ENCODE peak calls at places on chromosomes 6 and 20, in six cellular contexts. J is breast epithelium, N is Peyer's patch, R is A549, Y is ovary, D is transverse colon. E is an unnamed sample.

GRCh38 chr6:147787407-147787806 is 278.9 kb downstream of the SAMD5 start:
- DNase-seq in J (no peak), N (no peak), D (no peak), R (no peak), Y (no peak), E (no peak)

GRCh38 chr6:33279971-33280511 is 3.1 kb downstream of the B3GALT4 start:
- DNase-seq in N (no peak), Y (no peak), R (peak; percentile 85), J (no peak), D (no peak), E (no peak)

GRCh38 chr6:169199625-169200335 is 53.9 kb downstream of the THBS2 start:
- DNase-seq in R (no peak), J (no peak), D (no peak), Y (no peak), N (no peak), E (no peak)

GRCh38 chr6:8589941-8590676 is 154.8 kb upstream of the SLC35B3 start:
- DNase-seq in Y (no peak), J (no peak), R (no peak), D (no peak), N (no peak), E (peak; percentile 14)

GRCh38 chr6:163191704-163192537 is 222.6 kb upstream of the QKI start:
- DNase-seq in N (no peak), D (no peak), R (no peak), Y (no peak), J (no peak), E (no peak)

GRCh38 chr20:42419814-42420532 is 769.7 kb downstream of the PTPRT start:
- DNase-seq in D (no peak), Y (no peak), R (no peak), J (no peak), N (no peak), E (no peak)

GRCh38 chr6:68082086-68082485 is 553.0 kb upstream of the ADGRB3 start:
- DNase-seq in R (no peak), D (no peak), J (no peak), Y (no peak), N (no peak), E (no peak)

GRCh38 chr6:112027942-112028674 is 25.8 kb upstream of the CCN6 start:
- DNase-seq in D (no peak), J (no peak), N (no peak), Y (no peak), R (no peak), E (no peak)

GRCh38 chr20:63533871-63534393 is 3.2 kb downstream of the PTK6 start:
- DNase-seq in Y (no peak), D (peak; percentile 89), R (no peak), J (no peak), N (peak; percentile 86), E (no peak)

GRCh38 chr6:659716-660581 is 3.0 kb upstream of the HUS1B start:
- DNase-seq in N (no peak), R (no peak), D (no peak), J (no peak), Y (no peak), E (no peak)

GRCh38 chr6:139308284-139308916 is 16.6 kb upstream of the TXLNB start:
- DNase-seq in J (no peak), R (no peak), N (no peak), Y (no peak), D (no peak), E (no peak)

GRCh38 chr6:30814137-30815084 is 69.9 kb upstream of the DDR1 start:
- DNase-seq in J (no peak), D (peak; percentile 26), R (peak; percentile 49), N (no peak), Y (no peak), E (peak; percentile 53)

GRCh38 chr6:81126150-81126549 is 626.3 kb downstream of the TENT5A start:
- DNase-seq in R (no peak), Y (no peak), J (no peak), N (no peak), D (no peak), E (no peak)

GRCh38 chr6:128580224-128581110 is 60.1 kb upstream of the PTPRK start:
- DNase-seq in J (peak; percentile 63), N (no peak), Y (no peak), D (no peak), R (no peak), E (no peak)

GRCh38 chr20:59972037-59972801 is 14.0 kb downstream of the CDH26 start:
- DNase-seq in D (no peak), N (no peak), Y (no peak), R (no peak), J (no peak), E (no peak)

GRCh38 chr6:42025066-42025789 is 25.1 kb upstream of the TAF8 start:
- DNase-seq in J (no peak), R (no peak), Y (no peak), D (no peak), N (no peak), E (no peak)

GRCh38 chr6:157954150-157955117 is 27.2 kb upstream of the SYNJ2 start:
- DNase-seq in R (no peak), J (no peak), N (peak; percentile 93), Y (no peak), D (peak; percentile 90), E (peak; percentile 74)

GRCh38 chr6:46983007-46983411 is 59.1 kb downstream of the ADGRF1 start:
- DNase-seq in D (no peak), Y (no peak), J (no peak), N (no peak), R (peak; percentile 3), E (peak; percentile 58)

GRCh38 chr6:135211306-135211702 is 30.2 kb downstream of the MYB start:
- DNase-seq in J (no peak), D (no peak), R (no peak), Y (no peak), N (no peak), E (no peak)

GRCh38 chr6:14035448-14035847 is 82.1 kb upstream of the CD83 start:
- DNase-seq in N (no peak), Y (no peak), D (no peak), J (peak; percentile 45), R (no peak), E (peak; percentile 73)

GRCh38 chr6:140217283-140217682 is 842.8 kb upstream of the CITED2 start:
- DNase-seq in D (no peak), N (no peak), R (no peak), J (no peak), Y (no peak), E (no peak)

GRCh38 chr6:72262254-72262653 is 359.6 kb upstream of the KCNQ5 start:
- DNase-seq in D (no peak), Y (no peak), R (no peak), N (no peak), J (no peak), E (no peak)

GRCh38 chr20:64119681-64120341 is 12.4 kb upstream of the NPBWR2 start:
- DNase-seq in D (no peak), N (peak; percentile 41), J (no peak), R (no peak), Y (peak; percentile 6), E (no peak)

GRCh38 chr6:36809156-36809555 is 30.1 kb downstream of the CPNE5 start:
- DNase-seq in D (no peak), R (no peak), J (no peak), Y (no peak), N (no peak), E (no peak)

GRCh38 chr6:152496731-152497130 is 140.4 kb downstream of the SYNE1 start:
- DNase-seq in J (no peak), Y (no peak), R (no peak), N (no peak), D (no peak), E (no peak)

GRCh38 chr6:152508477-152508876 is 128.7 kb downstream of the SYNE1 start:
- DNase-seq in J (no peak), Y (no peak), R (no peak), D (no peak), N (no peak), E (no peak)

GRCh38 chr6:152503541-152503940 is 133.6 kb downstream of the SYNE1 start:
- DNase-seq in J (no peak), N (no peak), R (no peak), Y (no peak), D (no peak), E (no peak)

DNA sequence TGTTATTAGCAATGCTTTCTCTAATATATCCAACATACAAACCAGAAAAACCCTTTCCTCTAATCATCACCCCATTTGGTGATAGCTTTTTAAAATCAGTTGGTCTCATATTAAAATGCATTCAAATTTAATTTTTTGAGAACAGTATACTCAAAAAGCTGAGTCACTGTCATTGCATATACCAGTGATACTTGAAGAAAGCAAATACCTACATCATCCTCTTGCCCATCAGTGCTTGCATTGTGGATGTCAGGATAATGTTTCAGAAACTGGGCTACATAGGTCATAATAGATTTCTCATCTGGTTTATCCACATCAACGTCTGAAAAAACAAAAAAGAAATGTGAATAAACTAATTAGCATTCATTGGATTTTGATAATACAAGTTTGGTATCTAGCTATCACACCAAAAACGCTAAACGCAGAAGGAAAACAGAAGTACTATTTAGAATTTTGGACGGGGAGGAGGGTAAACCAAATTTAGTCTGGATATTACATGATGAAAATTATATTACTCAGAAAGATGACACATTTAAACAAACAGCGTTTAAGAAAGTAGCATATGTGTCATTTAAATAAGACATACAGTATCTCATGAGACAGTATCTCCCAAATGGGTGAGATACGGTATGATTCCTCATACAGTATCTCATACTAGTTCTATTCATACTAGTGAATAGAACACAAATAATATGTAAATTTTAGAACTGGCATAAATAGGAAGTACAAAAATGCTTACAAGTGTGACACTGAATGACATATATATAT is 134.6 kb downstream of the SYNE1 start:
- DNase-seq in Y (no peak), J (no peak), N (no peak), R (no peak), D (no peak), E (no peak)
- TF ChIP-seq POLR2A in Y (no peak), J (no peak), N (no peak), R (no peak), D (no peak), E (no peak)

DNA sequence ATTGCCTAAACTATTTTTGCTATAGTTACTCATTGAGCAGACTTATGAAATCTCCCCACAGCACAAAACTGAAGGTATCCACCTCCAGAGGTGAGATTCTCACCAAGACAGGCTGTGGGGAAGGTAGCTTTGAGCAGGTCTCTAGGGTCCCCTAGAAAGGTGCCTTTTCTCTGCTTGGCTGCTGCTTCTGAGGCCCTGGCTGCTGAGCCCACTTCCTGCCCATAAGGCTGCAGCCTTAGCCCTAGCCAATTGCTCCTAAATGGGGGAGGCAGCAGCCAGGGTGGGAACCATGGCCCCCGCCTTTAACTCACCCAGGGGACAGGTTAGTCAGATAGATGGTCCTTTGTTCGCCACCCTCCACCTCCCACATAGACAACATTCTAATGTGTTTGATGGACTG is 3.6 kb downstream of the NT5E start:
- DNase-seq in Y (no peak), R (no peak), J (no peak), N (no peak), D (no peak), E (no peak)
- H3K4me3 ChIP-seq in Y (no peak overlapping the region), R (no peak overlapping the region), J (no peak overlapping the region), N (no peak overlapping the region), D (no peak overlapping the region), E (no peak overlapping the region)

DNA sequence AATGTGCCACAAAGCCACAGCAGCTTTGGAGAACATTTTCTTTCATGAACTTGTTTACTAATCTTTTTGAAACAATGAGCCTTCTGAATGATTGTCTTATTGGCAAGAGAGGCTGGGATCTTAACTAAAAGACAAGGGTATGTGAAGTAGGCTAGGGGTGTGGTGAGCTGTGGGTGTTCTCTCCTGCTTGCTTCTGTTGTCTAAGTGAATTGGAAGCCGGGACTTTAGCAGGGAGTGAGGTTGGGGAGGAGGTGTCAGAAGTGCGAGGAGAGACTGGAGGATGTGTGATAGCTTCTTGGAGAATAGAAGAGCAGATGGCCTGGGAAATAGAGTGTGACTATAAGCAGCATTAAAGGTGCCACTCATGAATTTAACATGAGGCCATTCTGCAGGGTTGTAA is 562.8 kb downstream of the UTRN start:
- DNase-seq in R (no peak), N (no peak), Y (no peak), D (no peak), J (no peak), E (no peak)
- TF ChIP-seq POLR2A in R (no peak), N (no peak), Y (no peak), D (no peak), J (no peak), E (no peak)

GRCh38 chr20:438581-439469 is 23.5 kb downstream of the TBC1D20 start:
- DNase-seq in J (no peak), Y (no peak), N (no peak), D (peak; percentile 41), R (no peak), E (no peak)
- H3K4me3 ChIP-seq in J (no peak overlapping the region), Y (no peak overlapping the region), N (no peak overlapping the region), D (no peak overlapping the region), R (no peak overlapping the region), E (no peak overlapping the region)